ENCODE peak calls at places on chromosomes 6 and 20, in nine cellular contexts. B, X, E, L, U, R, P, O and Y are unnamed samples.

GRCh38 chr20:16381444-16381843 is 191.8 kb downstream of the KIF16B start:
- DNase-seq in B (no peak), X (no peak), E (no peak), L (no peak), U (no peak), R (no peak), P (no peak), O (peak; percentile 8), Y (no peak)

GRCh38 chr6:146364816-146365594 is 178.6 kb upstream of the RAB32 start:
- DNase-seq in B (no peak), X (no peak), E (no peak), L (no peak), U (no peak), R (no peak), P (no peak), O (no peak), Y (no peak)

GRCh38 chr20:44785768-44786167 is 24.6 kb downstream of the RIMS4 start:
- DNase-seq in B (no peak), X (no peak), E (no peak), L (no peak), U (no peak), R (no peak), P (peak; percentile 83), O (peak; percentile 13), Y (no peak)

GRCh38 chr6:5998236-5998635 is 8.5 kb downstream of the NRN1 start:
- DNase-seq in B (no peak), X (no peak), E (no peak), L (no peak), U (no peak), R (no peak), P (no peak), O (no peak), Y (no peak)

GRCh38 chr6:34152042-34152524 is 6.2 kb upstream of the GRM4 start:
- DNase-seq in B (peak; percentile 3), X (no peak), E (no peak), L (peak; percentile 47), U (no peak), R (no peak), P (no peak), O (no peak), Y (peak; percentile 9)

GRCh38 chr6:41551857-41552256 is 5.7 kb downstream of the FOXP4 start:
- DNase-seq in B (no peak), X (no peak), E (no peak), L (no peak), U (no peak), R (no peak), P (no peak), O (no peak), Y (no peak)

GRCh38 chr6:56642366-56643261 is at the start of gene DST:
- DNase-seq in B (no peak), X (no peak), E (no peak), L (no peak), U (no peak), R (peak; percentile 72), P (no peak), O (peak; percentile 91), Y (no peak)

GRCh38 chr20:41058007-41058673 is 29.5 kb downstream of the TOP1 start:
- DNase-seq in B (no peak), X (no peak), E (no peak), L (no peak), U (no peak), R (no peak), P (no peak), O (peak; percentile 64), Y (no peak)

GRCh38 chr6:165814669-165815068 is 151.6 kb upstream of the PDE10A start:
- DNase-seq in B (no peak), X (no peak), E (no peak), L (no peak), U (no peak), R (no peak), P (no peak), O (no peak), Y (no peak)

GRCh38 chr6:119215309-119215708 is 134.3 kb downstream of the MAN1A1 start:
- DNase-seq in B (no peak), X (no peak), E (no peak), L (no peak), U (no peak), R (no peak), P (no peak), O (no peak), Y (no peak)

GRCh38 chr20:4944518-4944917 is 56.8 kb downstream of the SLC23A2 start:
- DNase-seq in B (no peak), X (no peak), E (no peak), L (no peak), U (no peak), R (no peak), P (no peak), O (peak; percentile 17), Y (peak; percentile 10)

GRCh38 chr20:4949833-4950178 is 51.5 kb downstream of the SLC23A2 start:
- DNase-seq in B (no peak), X (no peak), E (no peak), L (no peak), U (no peak), R (peak; percentile 33), P (peak; percentile 62), O (peak; percentile 61), Y (no peak)

GRCh38 chr20:4947817-4948559 is 53.3 kb downstream of the SLC23A2 start:
- DNase-seq in B (no peak), X (no peak), E (no peak), L (no peak), U (no peak), R (no peak), P (peak; percentile 32), O (no peak), Y (no peak)

GRCh38 chr20:4944918-4945317 is 56.4 kb downstream of the SLC23A2 start:
- DNase-seq in B (no peak), X (no peak), E (no peak), L (no peak), U (no peak), R (no peak), P (no peak), O (no peak), Y (no peak)

DNA sequence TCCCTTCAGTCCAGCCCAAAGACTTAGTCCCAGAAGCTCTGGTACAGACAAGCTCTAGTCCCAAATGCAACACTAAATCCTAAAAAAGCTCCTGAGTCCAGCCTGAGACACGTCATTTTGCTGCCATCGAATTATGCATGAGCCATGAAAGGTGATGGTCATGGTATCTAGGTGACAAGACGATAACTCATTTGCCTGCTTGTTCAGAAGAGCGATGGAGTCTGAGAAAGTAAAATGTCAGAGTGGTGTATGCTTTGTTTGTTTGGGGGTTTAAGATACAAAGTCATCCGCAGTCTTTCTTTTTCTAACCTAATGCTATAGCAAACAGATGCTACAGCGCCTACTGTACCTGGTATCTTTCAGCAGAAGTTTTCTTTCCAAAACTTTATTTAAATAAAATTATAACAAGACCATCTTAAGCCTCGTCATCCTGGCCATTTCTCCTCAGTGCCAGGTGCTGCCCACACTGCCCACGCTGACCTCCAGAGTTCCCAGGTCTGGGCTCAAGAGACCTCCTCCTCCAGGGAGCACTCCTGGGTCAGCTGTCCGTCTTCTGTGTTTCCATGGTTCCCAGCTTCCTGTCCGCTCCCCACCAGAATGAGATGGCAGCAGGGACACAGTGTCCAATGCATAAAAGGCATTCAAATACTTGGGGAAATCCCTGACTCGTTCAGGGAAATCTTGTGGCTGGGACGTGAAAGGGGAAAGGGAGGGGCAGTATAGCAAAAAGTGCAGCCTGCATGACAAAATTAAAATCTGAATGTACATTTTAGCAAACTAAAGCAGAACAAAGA is 54.5 kb downstream of the SLC23A2 start:
- DNase-seq in B (no peak), X (no peak), E (no peak), L (no peak), U (no peak), R (no peak), P (no peak), O (peak; percentile 10), Y (peak; percentile 50)
- H3K4me1 ChIP-seq in B (no peaks in the 10 kb centered on the region), X (peaks cover 4% of the 10 kb centered on the region), E (peaks cover 1% of the 10 kb centered on the region), L (peaks cover 15% of the 10 kb centered on the region), U (no peaks in the 10 kb centered on the region), R (no peaks in the 10 kb centered on the region), P (peaks cover 18% of the 10 kb centered on the region), O (no peaks in the 10 kb centered on the region), Y (no peaks in the 10 kb centered on the region)

GRCh38 chr6:85662251-85662650 is 19.6 kb upstream of the SYNCRIP start:
- DNase-seq in B (no peak), X (no peak), E (no peak), L (no peak), U (no peak), R (no peak), P (no peak), O (no peak), Y (no peak)

GRCh38 chr6:85660181-85660611 is 17.5 kb upstream of the SYNCRIP start:
- DNase-seq in B (no peak), X (no peak), E (no peak), L (no peak), U (no peak), R (no peak), P (no peak), O (peak; percentile 86), Y (no peak)
- TF ChIP-seq CTCF in B (no peak), X (no peak), E (peak; percentile 33), L (no peak), U (no peak), R (no peak), P (peak; percentile 45), O (no peak), Y (no peak)

DNA sequence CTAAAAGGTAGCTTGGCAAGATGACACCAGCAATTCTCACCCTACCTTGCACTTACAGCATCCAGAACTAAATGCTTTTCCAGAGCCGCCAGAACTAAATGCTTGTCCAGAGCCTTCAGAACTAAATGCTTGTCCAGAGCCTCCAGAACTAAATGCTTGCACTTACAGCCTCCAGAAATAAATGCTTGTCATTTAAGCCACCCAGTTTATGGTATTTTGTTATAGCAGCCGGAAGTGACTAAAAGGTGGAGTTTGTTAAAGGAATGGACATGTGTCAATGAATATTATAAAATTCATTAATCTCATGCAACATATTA is 133.5 kb downstream of the GPX5 start:
- DNase-seq in B (no peak), X (no peak), E (no peak), L (no peak), U (no peak), R (no peak), P (no peak), O (no peak), Y (no peak)
- H3K4me3 ChIP-seq in B (no peak overlapping the region), X (no peak overlapping the region), E (no peak overlapping the region), L (peak overlapping the region; percentile 60), U (no peak overlapping the region), R (peak overlapping the region; percentile 71), P (peak overlapping the region; percentile 73), O (peak overlapping the region; percentile 94), Y (no peak overlapping the region)

GRCh38 chr20:57451356-57451755 is 60.2 kb downstream of the RBM38 start:
- DNase-seq in B (no peak), X (no peak), E (no peak), L (peak; percentile 73), U (no peak), R (no peak), P (no peak), O (no peak), Y (no peak)

GRCh38 chr20:57449398-57450354 is 58.5 kb downstream of the RBM38 start:
- DNase-seq in B (no peak), X (no peak), E (no peak), L (peak; percentile 72), U (no peak), R (no peak), P (no peak), O (no peak), Y (no peak)

GRCh38 chr20:57450419-57450818 is 59.2 kb downstream of the RBM38 start:
- DNase-seq in B (peak; percentile 83), X (no peak), E (peak; percentile 72), L (peak; percentile 94), U (peak; percentile 52), R (no peak), P (no peak), O (peak; percentile 73), Y (peak; percentile 89)

GRCh38 chr20:57450931-57451330 is 59.7 kb downstream of the RBM38 start:
- DNase-seq in B (no peak), X (no peak), E (no peak), L (peak; percentile 88), U (no peak), R (no peak), P (no peak), O (no peak), Y (no peak)

GRCh38 chr20:57448764-57449354 is 57.7 kb downstream of the RBM38 start:
- DNase-seq in B (no peak), X (no peak), E (no peak), L (no peak), U (no peak), R (no peak), P (no peak), O (no peak), Y (no peak)
- H3K4me1 ChIP-seq in B (no peaks in the 10 kb centered on the region), X (no peaks in the 10 kb centered on the region), E (no peaks in the 10 kb centered on the region), L (peaks cover 22% of the 10 kb centered on the region), U (peaks cover 40% of the 10 kb centered on the region), R (peaks cover 5% of the 10 kb centered on the region), P (no peaks in the 10 kb centered on the region), O (peaks cover 38% of the 10 kb centered on the region), Y (peaks cover 23% of the 10 kb centered on the region)